ENCODE peak calls at places on chromosomes 1 and 21, in seven cellular contexts. Q is CD4-positive, alpha-beta T cell; L is fibroblast of mammary gland; B is epithelial cell of esophagus; T is psoas muscle; F is pancreas; C is RWPE1. N is an unnamed sample.

GRCh38 chr1:17700981-17701870 is 53.9 kb upstream of the ACTL8 start:
- DNase-seq in Q (no peak), L (no peak), B (no peak), T (no peak), F (no peak), C (no peak), N (no peak)

GRCh38 chr1:207870279-207871031 is 40.5 kb downstream of the CD34 start:
- DNase-seq in Q (no peak), L (no peak), B (no peak), T (no peak), F (no peak), C (no peak), N (no peak)

GRCh38 chr1:150067184-150068182 is at the start of gene VPS45:
- DNase-seq in Q (peak), L (peak), B (peak), T (peak), F (peak), C (peak), N (peak)

GRCh38 chr1:19597463-19598309 is 46.4 kb upstream of the NBL1 start:
- DNase-seq in Q (peak), L (peak), B (peak), T (no peak), F (no peak), C (peak), N (peak)

GRCh38 chr1:193581338-193581737 is 394.9 kb upstream of the B3GALT2 start:
- DNase-seq in Q (no peak), L (no peak), B (no peak), T (no peak), F (no peak), C (no peak), N (no peak)

GRCh38 chr1:147826259-147826658 is 65.9 kb upstream of the GJA5 start:
- DNase-seq in Q (no peak), L (no peak), B (no peak), T (no peak), F (no peak), C (no peak), N (no peak)

GRCh38 chr1:58447891-58448290 is 98.6 kb downstream of the OMA1 start:
- DNase-seq in Q (no peak), L (no peak), B (no peak), T (no peak), F (no peak), C (no peak), N (no peak)

GRCh38 chr1:117367769-117368059 is 465 bp downstream of the MAN1A2 start:
- DNase-seq in Q (no peak), L (no peak), B (no peak), T (no peak), F (no peak), C (no peak), N (no peak)

GRCh38 chr1:175824079-175824478 is 80.7 kb upstream of the TNR start:
- DNase-seq in Q (no peak), L (peak), B (no peak), T (no peak), F (peak), C (no peak), N (no peak)

GRCh38 chr1:93600663-93601062 is 81.0 kb downstream of the BCAR3 start:
- DNase-seq in Q (no peak), L (no peak), B (no peak), T (peak), F (peak), C (no peak), N (no peak)

GRCh38 chr1:31523012-31523411 is 53.3 kb upstream of the TINAGL1 start:
- DNase-seq in Q (no peak), L (peak), B (peak), T (no peak), F (no peak), C (peak), N (peak)

GRCh38 chr1:20358761-20359263 is 68.1 kb downstream of the VWA5B1 start:
- DNase-seq in Q (no peak), L (peak), B (peak), T (peak), F (peak), C (peak), N (no peak)

GRCh38 chr1:117895482-117896114 is 33.8 kb downstream of the GDAP2 start:
- DNase-seq in Q (peak), L (peak), B (peak), T (no peak), F (peak), C (peak), N (no peak)

GRCh38 chr1:113768916-113769598 is 9.8 kb upstream of the PHTF1 start:
- DNase-seq in Q (no peak), L (no peak), B (no peak), T (no peak), F (no peak), C (no peak), N (no peak)

GRCh38 chr21:32977216-32977615 is 48.5 kb upstream of the OLIG2 start:
- DNase-seq in Q (no peak), L (no peak), B (no peak), T (no peak), F (no peak), C (no peak), N (no peak)

GRCh38 chr1:228392111-228392936 is 14.3 kb downstream of the TRIM11 start:
- DNase-seq in Q (no peak), L (no peak), B (no peak), T (peak), F (no peak), C (no peak), N (no peak)

GRCh38 chr1:228393811-228394570 is 12.6 kb downstream of the TRIM11 start:
- DNase-seq in Q (no peak), L (no peak), B (no peak), T (peak), F (peak), C (no peak), N (no peak)

GRCh38 chr1:228393268-228393699 is 13.4 kb downstream of the TRIM11 start:
- DNase-seq in Q (no peak), L (peak), B (peak), T (peak), F (peak), C (no peak), N (no peak)

GRCh38 chr1:228390649-228391048 is 16.0 kb downstream of the TRIM11 start:
- DNase-seq in Q (no peak), L (no peak), B (no peak), T (peak), F (no peak), C (no peak), N (no peak)

GRCh38 chr1:228391411-228392020 is 15.1 kb downstream of the TRIM11 start:
- DNase-seq in Q (no peak), L (no peak), B (no peak), T (peak), F (peak), C (no peak), N (no peak)
- TF ChIP-seq CTCF in Q (no peak), L (no peak), B (no peak), T (no peak), F (no peak), C (no peak), N (no peak)

GRCh38 chr1:215992620-215993019 is 425.5 kb downstream of the KCTD3 start:
- DNase-seq in Q (no peak), L (peak), B (peak), T (no peak), F (no peak), C (peak), N (no peak)
- TF ChIP-seq CTCF in Q (no peak), L (peak), B (peak), T (peak), F (no peak), C (peak), N (no peak)

DNA sequence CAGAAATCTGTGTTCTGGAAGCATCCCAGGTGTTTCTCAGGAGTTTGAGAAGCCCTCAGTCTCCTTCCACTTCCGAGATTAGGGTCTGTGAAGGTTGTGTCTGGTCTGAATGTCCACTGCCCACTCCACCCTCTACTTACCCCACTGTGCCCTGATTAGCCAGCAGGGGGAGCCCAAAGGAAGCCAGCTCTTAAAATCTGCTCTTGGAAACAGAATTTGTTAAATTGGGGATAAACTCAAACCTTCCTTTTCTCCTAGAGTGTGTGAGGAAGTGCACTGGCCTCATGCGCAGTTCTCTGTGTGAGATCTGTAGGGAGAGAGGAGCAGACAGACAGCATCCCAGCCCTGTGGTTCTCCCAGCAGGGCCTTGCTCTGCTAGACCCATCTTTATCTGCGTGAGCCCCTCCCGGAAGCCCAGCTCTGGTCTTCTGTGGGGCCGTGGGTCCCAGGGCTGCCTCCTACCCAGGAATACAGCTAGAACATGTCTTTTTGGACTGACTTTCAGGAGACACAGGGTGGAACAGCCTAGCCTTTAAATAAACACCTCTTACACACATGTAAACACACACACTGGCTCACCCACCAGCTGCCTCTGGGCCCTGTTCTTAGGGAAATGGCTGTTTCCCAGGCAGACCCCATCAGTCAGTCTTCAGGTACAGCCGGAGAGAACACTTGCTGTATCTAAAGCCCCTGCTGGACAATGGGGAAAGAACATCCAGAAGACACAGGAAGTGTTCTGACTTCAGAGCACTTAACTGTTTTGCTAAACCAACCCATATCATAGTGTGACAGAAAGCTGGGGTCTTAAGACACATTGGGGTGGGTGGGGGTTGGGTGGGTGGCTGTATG is 52.2 kb downstream of the SMYD2 start:
- DNase-seq in Q (peak), L (peak), B (peak), T (peak), F (peak), C (peak), N (peak)
- TF ChIP-seq CTCF in Q (peak), L (peak), B (peak), T (peak), F (peak), C (peak), N (peak)

GRCh38 chr1:46630719-46631118 is 14.1 kb upstream of the MOB3C start:
- DNase-seq in Q (no peak), L (no peak), B (no peak), T (no peak), F (no peak), C (no peak), N (no peak)
- TF ChIP-seq CTCF in Q (no peak), L (no peak), B (no peak), T (no peak), F (no peak), C (no peak), N (no peak)

GRCh38 chr1:196425513-196425912 is 182.7 kb downstream of the KCNT2 start:
- DNase-seq in Q (no peak), L (no peak), B (no peak), T (no peak), F (no peak), C (no peak), N (no peak)
- TF ChIP-seq CTCF in Q (no peak), L (peak), B (no peak), T (no peak), F (no peak), C (no peak), N (no peak)

DNA sequence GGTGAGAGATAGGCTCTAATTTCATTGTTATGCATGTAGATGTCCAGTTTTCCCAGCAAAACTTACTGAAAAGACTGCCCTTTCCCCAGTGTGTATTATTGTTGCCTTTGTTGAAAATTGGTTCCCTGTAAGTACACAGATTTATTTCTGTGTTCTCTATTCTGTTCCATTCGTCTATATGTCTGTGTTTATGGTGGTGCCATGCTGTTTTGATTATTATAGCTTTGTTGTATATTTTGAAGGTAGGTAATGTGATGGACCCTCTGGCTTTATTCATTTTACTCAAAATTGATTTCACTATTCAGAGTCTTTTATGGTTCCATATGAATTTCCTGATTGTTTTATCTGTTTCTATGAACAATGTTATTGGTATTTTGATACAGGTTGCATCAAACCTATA is 375.8 kb upstream of the VAMP3 start:
- DNase-seq in Q (no peak), L (no peak), B (no peak), T (no peak), F (no peak), C (no peak), N (no peak)
- TF ChIP-seq CTCF in Q (no peak), L (no peak), B (no peak), T (no peak), F (no peak), C (no peak), N (no peak)

GRCh38 chr1:37035828-37036666 is 1.7 kb upstream of the GRIK3 start:
- DNase-seq in Q (no peak), L (no peak), B (no peak), T (no peak), F (no peak), C (no peak), N (peak)

GRCh38 chr1:37036667-37037053 is 2.3 kb upstream of the GRIK3 start:
- DNase-seq in Q (no peak), L (no peak), B (no peak), T (no peak), F (no peak), C (no peak), N (no peak)

GRCh38 chr1:37038703-37039093 is 4.4 kb upstream of the GRIK3 start:
- DNase-seq in Q (no peak), L (no peak), B (no peak), T (no peak), F (no peak), C (no peak), N (no peak)

GRCh38 chr1:37037675-37038074 is 3.4 kb upstream of the GRIK3 start:
- DNase-seq in Q (no peak), L (no peak), B (no peak), T (no peak), F (no peak), C (no peak), N (no peak)

GRCh38 chr1:37038079-37038702 is 3.9 kb upstream of the GRIK3 start:
- DNase-seq in Q (no peak), L (peak), B (peak), T (no peak), F (no peak), C (peak), N (no peak)
- TF ChIP-seq CTCF in Q (no peak), L (no peak), B (no peak), T (no peak), F (no peak), C (no peak), N (no peak)